ENCODE peak calls at places on chromosomes 12 and 14, in seven cellular contexts. H, C, R, Q, Y, P and F are unnamed samples. For H3K4me1 and H3K36me3, the result is how much of the 10 kb centered on the place peaks cover.

GRCh38 chr14:41605550-41606248 is 977 bp upstream of the LRFN5 start:
- DNase-seq in H (no peak), C (no peak), R (no peak), Q (peak), Y (peak), P (peak), F (no peak)

GRCh38 chr12:65656904-65657351 is 167.4 kb upstream of the HMGA2 start:
- DNase-seq in H (no peak), C (no peak), R (no peak), Q (no peak), Y (no peak), P (no peak), F (no peak)

GRCh38 chr12:57583008-57583831 is 7.8 kb upstream of the PIP4K2C start:
- DNase-seq in H (peak), C (peak), R (peak), Q (peak), Y (peak), P (peak), F (peak)

GRCh38 chr14:71354801-71355200 is 447.5 kb downstream of the PCNX1 start:
- DNase-seq in H (no peak), C (no peak), R (no peak), Q (no peak), Y (peak), P (peak), F (no peak)

GRCh38 chr12:65634061-65634460 is 190.2 kb upstream of the HMGA2 start:
- DNase-seq in H (no peak), C (no peak), R (no peak), Q (no peak), Y (no peak), P (no peak), F (no peak)

GRCh38 chr14:54839681-54840080 is 62.9 kb downstream of the GCH1 start:
- DNase-seq in H (no peak), C (no peak), R (peak), Q (no peak), Y (no peak), P (no peak), F (no peak)

GRCh38 chr14:98345186-98345585 is 926.8 kb downstream of the BCL11B start:
- DNase-seq in H (no peak), C (no peak), R (no peak), Q (no peak), Y (no peak), P (no peak), F (no peak)

GRCh38 chr12:32400114-32400672 is 835 bp downstream of the FGD4 start:
- DNase-seq in H (no peak), C (no peak), R (no peak), Q (no peak), Y (no peak), P (peak), F (peak)

GRCh38 chr14:91606851-91607250 is 96.7 kb upstream of the PPP4R3A start:
- DNase-seq in H (no peak), C (no peak), R (no peak), Q (no peak), Y (no peak), P (no peak), F (no peak)

GRCh38 chr12:95116773-95117172 is 43.4 kb upstream of the NR2C1 start:
- DNase-seq in H (no peak), C (no peak), R (no peak), Q (no peak), Y (no peak), P (no peak), F (peak)

DNA sequence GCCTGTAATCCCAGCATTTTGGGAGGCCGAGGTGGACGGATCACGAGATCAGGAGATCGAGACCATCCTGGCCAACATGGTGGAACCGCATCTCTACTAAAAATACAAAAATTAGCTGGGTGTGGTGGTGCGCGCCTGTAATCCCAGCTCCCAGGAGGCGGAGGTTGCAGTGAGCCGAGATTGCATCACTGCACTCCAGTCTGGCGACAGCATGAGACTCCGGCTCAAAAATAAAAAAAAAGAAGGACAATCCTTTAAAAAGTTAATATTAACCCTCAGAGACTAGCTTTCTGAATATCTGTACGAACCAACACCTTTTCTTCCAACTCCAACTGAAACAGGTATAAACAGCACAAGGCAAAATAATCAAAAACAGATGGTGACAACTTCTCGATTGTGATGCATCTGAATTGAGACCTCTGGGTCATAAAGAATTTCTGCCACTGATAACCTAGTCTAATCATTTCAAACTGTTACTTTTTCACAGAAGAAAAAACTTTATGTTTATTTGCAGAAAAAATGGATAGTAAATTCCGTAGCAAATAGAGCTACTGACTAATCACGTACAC is 27.8 kb downstream of the CLIP1 start:
- DNase-seq in H (no peak), C (no peak), R (peak), Q (no peak), Y (no peak), P (no peak), F (no peak)
- H3K4me1 ChIP-seq in H (under half), C (under half), R (under half), Q (under half), Y (under half), P (under half), F (under half)

GRCh38 chr12:75505706-75506312 is 5.6 kb downstream of the KRR1 start:
- DNase-seq in H (peak), C (no peak), R (no peak), Q (no peak), Y (no peak), P (no peak), F (no peak)
- H3K36me3 ChIP-seq in H (half or more), C (under half), R (half or more), Q (under half), Y (under half), P (under half), F (under half)

DNA sequence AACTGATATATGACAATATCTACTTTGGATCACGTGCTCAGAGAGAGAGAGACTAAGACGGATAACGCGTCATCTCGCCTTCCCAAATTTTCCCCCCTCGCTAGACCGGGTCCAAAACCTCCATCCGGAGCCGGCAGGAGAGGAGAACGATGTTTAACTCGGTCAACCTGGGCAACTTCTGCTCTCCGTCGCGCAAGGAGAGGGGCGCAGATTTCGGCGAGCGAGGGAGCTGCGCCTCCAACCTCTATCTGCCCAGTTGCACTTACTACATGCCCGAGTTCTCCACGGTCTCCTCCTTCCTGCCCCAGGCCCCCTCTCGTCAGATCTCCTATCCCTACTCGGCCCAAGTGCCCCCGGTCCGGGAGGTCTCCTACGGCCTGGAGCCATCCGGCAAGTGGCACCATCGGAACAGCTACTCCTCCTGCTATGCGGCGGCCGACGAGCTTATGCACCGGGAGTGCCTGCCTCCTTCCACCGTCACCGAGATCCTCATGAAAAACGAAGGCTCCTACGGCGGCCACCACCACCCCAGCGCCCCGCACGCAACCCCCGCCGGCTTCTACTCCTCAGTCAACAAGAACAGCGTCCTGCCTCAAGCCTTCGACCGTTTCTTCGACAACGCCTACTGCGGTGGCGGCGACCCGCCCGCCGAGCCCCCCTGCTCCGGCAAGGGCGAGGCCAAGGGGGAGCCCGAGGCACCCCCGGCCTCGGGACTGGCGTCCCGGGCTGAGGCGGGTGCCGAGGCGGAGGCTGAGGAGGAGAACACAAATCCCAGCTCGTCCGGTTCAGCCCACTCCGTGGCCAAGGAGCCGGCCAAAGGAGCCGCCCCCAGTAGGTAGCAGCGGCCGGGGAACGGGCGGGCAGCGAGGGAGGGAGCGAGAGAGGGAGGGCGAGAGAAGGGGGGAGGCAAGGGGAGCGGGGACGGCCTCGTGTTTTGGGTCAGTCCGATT is at the start of gene HOXC11:
- DNase-seq in H (no peak), C (no peak), R (no peak), Q (no peak), Y (no peak), P (no peak), F (no peak)
- H3K27ac ChIP-seq in H (no peak), C (no peak), R (peak), Q (no peak), Y (no peak), P (no peak), F (no peak)

GRCh38 chr12:26632746-26633145 is 200.2 kb downstream of the ITPR2 start:
- DNase-seq in H (no peak), C (no peak), R (no peak), Q (no peak), Y (no peak), P (no peak), F (no peak)
- H3K4me1 ChIP-seq in H (under half), C (under half), R (under half), Q (under half), Y (under half), P (under half), F (under half)

DNA sequence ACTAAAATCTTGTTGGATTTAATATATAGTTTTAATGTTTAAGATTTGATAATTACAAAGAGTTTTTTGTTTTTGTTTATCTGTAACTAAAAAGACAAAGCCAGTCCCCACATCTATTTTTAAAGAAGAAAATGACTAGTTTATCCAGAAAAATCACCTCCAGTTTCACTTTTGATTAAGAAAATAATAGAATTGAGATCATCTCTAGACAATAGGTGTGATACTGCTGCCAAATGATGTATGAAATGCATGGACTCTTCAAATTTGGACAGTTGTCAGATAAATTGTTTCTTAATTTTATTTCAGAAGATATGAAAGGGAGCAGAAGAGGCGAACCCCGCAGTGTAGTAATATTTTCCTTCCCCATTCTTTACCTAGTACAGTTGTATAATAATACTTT is 20.0 kb downstream of the PCNX4 start:
- DNase-seq in H (no peak), C (no peak), R (no peak), Q (no peak), Y (no peak), P (no peak), F (no peak)
- H3K36me3 ChIP-seq in H (under half), C (under half), R (under half), Q (under half), Y (under half), P (under half), F (under half)